ENCODE peak calls at places on chromosome 1, in six cellular contexts. R, G, C, P, W and D are unnamed samples.

GRCh38 chr1:2046225-2046917 is 3.8 kb upstream of the PRKCZ start:
- DNase-seq in G (peak; percentile 6), P (peak; percentile 80), C (no peak), R (peak; percentile 84), W (peak; percentile 77), D (no peak)

GRCh38 chr1:236605030-236605806 is 902 bp upstream of the HEATR1 start:
- DNase-seq in G (no peak), C (no peak), R (no peak), W (no peak), P (no peak), D (no peak)

GRCh38 chr1:150551049-150551783 is 2.0 kb downstream of the ADAMTSL4 start:
- DNase-seq in C (no peak), W (no peak), R (peak; percentile 2), P (peak; percentile 45), G (no peak), D (no peak)

GRCh38 chr1:186102107-186102506 is 272.9 kb downstream of the TPR start:
- DNase-seq in P (no peak), R (no peak), G (no peak), C (no peak), W (no peak), D (no peak)

GRCh38 chr1:181948372-181948771 is 113.1 kb downstream of the ZNF648 start:
- DNase-seq in C (no peak), W (no peak), R (no peak), G (no peak), P (no peak), D (no peak)

GRCh38 chr1:167121375-167122120 is 27.7 kb downstream of the STYXL2 start:
- DNase-seq in P (no peak), C (no peak), G (no peak), R (peak; percentile 67), W (peak; percentile 31), D (no peak)

GRCh38 chr1:5369223-5369622 is 623.0 kb downstream of the NPHP4 start:
- DNase-seq in C (no peak), P (no peak), W (no peak), R (no peak), G (no peak), D (no peak)

GRCh38 chr1:94831636-94832035 is 11.5 kb downstream of the SLC44A3 start:
- DNase-seq in R (no peak), W (no peak), G (no peak), P (no peak), C (no peak), D (no peak)

GRCh38 chr1:151855997-151856396 is 2.5 kb upstream of the THEM5 start:
- DNase-seq in C (no peak), R (no peak), P (no peak), W (no peak), G (no peak), D (no peak)

GRCh38 chr1:192609110-192610079 is 26.6 kb upstream of the RGS13 start:
- DNase-seq in C (peak; percentile 40), P (peak; percentile 96), W (no peak), R (no peak), G (no peak), D (peak; percentile 29)

GRCh38 chr1:185741551-185741950 is 7.4 kb downstream of the HMCN1 start:
- DNase-seq in R (no peak), P (no peak), W (no peak), C (no peak), G (no peak), D (no peak)

GRCh38 chr1:17559618-17560419 is 20.3 kb downstream of the ARHGEF10L start:
- DNase-seq in C (no peak), R (no peak), P (no peak), G (no peak), W (peak; percentile 71), D (no peak)

GRCh38 chr1:210792250-210792649 is 341.7 kb downstream of the KCNH1 start:
- DNase-seq in C (no peak), G (no peak), W (no peak), R (no peak), P (no peak), D (no peak)

GRCh38 chr1:81800741-81801031 is at the start of gene ADGRL2:
- DNase-seq in R (no peak), P (no peak), W (no peak), C (no peak), G (no peak), D (no peak)
- H3K27ac ChIP-seq in R (peak within 1 kb of the TSS; percentile 97), P (no peak within 1 kb of the TSS), W (peak within 1 kb of the TSS; percentile 82), C (no peak within 1 kb of the TSS), G (peak within 1 kb of the TSS; percentile 76), D (peak within 1 kb of the TSS; percentile 91)

GRCh38 chr1:54477153-54477561 is 70.9 kb upstream of the ACOT11 start:
- DNase-seq in P (no peak), R (no peak), W (no peak), C (no peak), G (no peak), D (no peak)

GRCh38 chr1:54481201-54481884 is 66.7 kb upstream of the ACOT11 start:
- DNase-seq in W (no peak), R (no peak), P (peak; percentile 7), C (no peak), G (no peak), D (no peak)

GRCh38 chr1:54483875-54484437 is 64.1 kb upstream of the ACOT11 start:
- DNase-seq in P (no peak), R (no peak), W (no peak), C (no peak), G (no peak), D (no peak)

GRCh38 chr1:54479251-54479650 is 68.8 kb upstream of the ACOT11 start:
- DNase-seq in R (no peak), P (no peak), W (no peak), C (no peak), G (no peak), D (no peak)

DNA sequence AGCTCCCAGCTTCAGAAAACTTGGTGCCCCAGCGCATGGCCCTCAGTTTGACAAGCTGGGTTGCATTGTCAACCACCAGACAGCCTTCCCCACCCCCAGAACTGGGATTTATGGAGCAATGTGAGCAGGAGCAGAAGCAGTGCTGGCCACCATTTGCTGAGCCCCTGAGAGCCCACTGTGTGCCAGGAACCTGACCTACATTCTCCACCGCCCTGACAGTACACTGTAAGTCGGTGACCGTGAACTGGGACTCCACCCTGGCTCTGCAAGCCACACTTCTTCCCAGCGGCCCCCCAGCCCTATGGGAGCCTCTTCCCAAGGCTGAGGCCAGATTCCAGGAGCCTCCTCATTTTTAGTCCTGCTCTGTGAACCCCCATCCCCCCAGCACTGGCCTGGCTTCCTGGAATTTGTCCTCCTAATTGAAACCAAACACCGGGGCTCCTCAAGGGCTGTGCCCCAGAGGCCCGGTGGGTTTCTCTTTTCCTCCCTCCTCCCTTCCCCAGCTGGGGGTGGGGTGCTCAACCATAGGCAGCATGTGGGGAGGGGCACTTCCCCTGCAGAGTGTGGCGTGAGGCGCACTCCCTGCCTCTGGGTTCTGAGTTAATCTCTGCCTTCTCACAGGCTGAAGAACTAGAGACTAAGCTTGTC is 67.7 kb upstream of the ACOT11 start:
- DNase-seq in C (no peak), R (peak; percentile 52), P (peak; percentile 36), W (no peak), G (no peak), D (no peak)
- H3K27me3 ChIP-seq in C (no peaks in the 10 kb centered on the region), R (no peaks in the 10 kb centered on the region), P (no peaks in the 10 kb centered on the region), W (no peaks in the 10 kb centered on the region), G (peaks cover 8% of the 10 kb centered on the region), D (no peaks in the 10 kb centered on the region)

GRCh38 chr1:201717286-201717685 is 111.7 kb upstream of the IPO9 start:
- DNase-seq in R (no peak), C (no peak), P (no peak), G (no peak), W (no peak), D (no peak)

GRCh38 chr1:201714542-201715276 is 114.2 kb upstream of the IPO9 start:
- DNase-seq in W (peak; percentile 62), G (peak; percentile 99), C (no peak), R (peak; percentile 44), P (no peak), D (peak; percentile 41)

GRCh38 chr1:201716742-201717135 is 112.2 kb upstream of the IPO9 start:
- DNase-seq in R (no peak), W (no peak), G (no peak), P (no peak), C (no peak), D (no peak)

GRCh38 chr1:201715351-201715750 is 113.6 kb upstream of the IPO9 start:
- DNase-seq in C (no peak), R (no peak), G (no peak), P (no peak), W (no peak), D (no peak)

DNA sequence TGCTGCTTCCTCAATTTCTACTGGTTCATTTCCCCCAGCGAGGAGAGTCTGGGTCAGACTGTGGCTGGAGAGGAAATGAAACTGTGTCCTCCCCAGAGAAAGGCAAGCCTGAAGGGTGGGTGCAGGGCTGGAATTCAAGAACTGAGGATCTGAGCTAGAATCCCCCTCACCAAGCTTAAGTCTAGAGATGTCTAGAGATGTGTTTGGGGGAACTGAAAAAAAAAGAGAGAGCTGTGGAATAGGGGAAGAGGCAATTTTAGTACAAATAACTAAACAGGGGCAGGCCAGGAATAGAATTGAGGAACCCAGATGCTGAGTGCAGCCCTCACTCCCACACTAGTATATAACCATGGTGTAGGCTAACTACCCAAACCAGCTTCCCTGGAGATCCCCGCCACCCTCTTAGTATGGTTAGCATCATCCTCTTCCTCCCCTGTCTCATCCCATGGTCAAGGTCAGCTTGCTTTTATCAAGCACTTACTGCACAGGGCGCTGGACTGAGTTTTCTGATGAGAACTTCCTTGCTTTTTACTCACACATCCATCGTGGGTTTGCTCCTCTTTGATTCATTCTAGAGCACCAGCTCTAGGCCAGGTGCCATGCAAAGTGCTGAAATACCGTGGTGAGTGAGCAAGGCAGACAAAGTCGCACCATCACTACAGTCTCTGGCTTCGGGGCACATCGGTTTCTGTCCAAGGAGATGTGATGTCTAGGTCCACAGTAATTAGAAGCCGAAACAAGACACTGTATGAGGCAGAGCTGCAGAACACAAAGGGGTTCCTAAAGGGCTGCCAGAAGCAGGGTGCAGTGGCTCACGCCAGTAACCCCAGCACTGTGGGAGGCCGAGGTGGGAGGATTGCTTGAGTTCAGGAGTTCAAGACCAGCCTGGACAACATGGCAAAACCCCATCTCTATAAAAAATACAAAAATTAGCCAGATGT is 112.9 kb upstream of the IPO9 start:
- DNase-seq in P (peak; percentile 62), W (no peak), R (no peak), C (no peak), G (no peak), D (no peak)
- H3K27ac ChIP-seq in P (no peak overlapping the region), W (no peak overlapping the region), R (peak overlapping the region; percentile 73), C (no peak overlapping the region), G (peak overlapping the region; percentile 91), D (peak overlapping the region; percentile 92)

GRCh38 chr1:26170472-26170821 is 739 bp downstream of the ZNF593 start:
- DNase-seq in G (no peak), W (no peak), C (no peak), P (no peak), R (no peak), D (no peak)

GRCh38 chr1:26177182-26177684 is at the start of gene CNKSR1:
- DNase-seq in P (no peak), W (peak; percentile 86), G (no peak), R (peak; percentile 84), C (no peak), D (no peak)

GRCh38 chr1:26171084-26172072 is at the start of gene ZNF593OS:
- DNase-seq in W (no peak), R (peak; percentile 80), C (no peak), P (no peak), G (no peak), D (no peak)

GRCh38 chr1:26180010-26180506 is 2.8 kb downstream of the CNKSR1 start:
- DNase-seq in C (no peak), G (no peak), W (no peak), R (no peak), P (no peak), D (no peak)

DNA sequence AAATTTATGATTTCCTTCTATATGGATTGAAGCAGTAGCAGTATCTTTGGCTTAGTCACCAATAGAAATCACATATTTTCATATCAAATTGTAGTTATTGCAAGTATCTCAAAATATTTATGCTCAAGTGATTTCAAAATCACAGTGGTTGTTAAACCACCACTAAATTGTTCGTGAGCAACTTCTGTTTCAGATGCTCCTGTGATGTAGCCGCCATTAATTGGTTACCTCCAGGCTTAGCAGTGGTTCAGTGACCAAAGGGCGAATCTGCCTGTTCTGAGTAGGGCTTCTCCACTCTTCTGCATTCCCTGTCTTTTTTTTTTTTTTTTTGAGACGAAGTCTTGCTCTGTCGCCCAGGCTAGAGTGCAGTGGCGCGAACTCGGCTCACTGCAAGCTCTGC is 1.9 kb upstream of the CNKSR1 start:
- DNase-seq in P (no peak), R (no peak), G (no peak), C (no peak), W (no peak), D (no peak)
- H3K27me3 ChIP-seq in P (no peaks in the 10 kb centered on the region), R (no peaks in the 10 kb centered on the region), G (no peaks in the 10 kb centered on the region), C (no peaks in the 10 kb centered on the region), W (no peaks in the 10 kb centered on the region), D (no peaks in the 10 kb centered on the region)